ENCODE peak calls at places on chromosomes 12 and 14, in six cellular contexts. V is GM23338; X is CD8-positive, alpha-beta T cell; D is HCT116; E is uterus; Q is aorta. M is an unnamed sample.

GRCh38 chr14:59936145-59936544 is 16.2 kb downstream of the LRRC9 start:
- DNase-seq in V (no peak), X (no peak), D (no peak), E (no peak), Q (no peak), M (no peak)

GRCh38 chr12:7113389-7113871 is 4.4 kb upstream of the C1RL start:
- DNase-seq in V (peak), X (peak), D (no peak), E (no peak), Q (no peak), M (no peak)

GRCh38 chr12:62817556-62818271 is 117.2 kb downstream of the PPM1H start:
- DNase-seq in V (no peak), X (no peak), D (no peak), E (no peak), Q (no peak), M (no peak)

GRCh38 chr12:16187684-16188083 is 89.8 kb downstream of the SLC15A5 start:
- DNase-seq in V (peak), X (no peak), D (no peak), E (no peak), Q (no peak), M (no peak)

GRCh38 chr12:123062682-123063426 is 82.4 kb downstream of the ARL6IP4 start:
- DNase-seq in V (no peak), X (no peak), D (peak), E (no peak), Q (no peak), M (no peak)

GRCh38 chr12:107241421-107241820 is 148.1 kb upstream of the CRY1 start:
- DNase-seq in V (no peak), X (no peak), D (no peak), E (no peak), Q (no peak), M (no peak)

GRCh38 chr14:80304125-80304766 is 92.9 kb upstream of the DIO2 start:
- DNase-seq in V (no peak), X (no peak), D (no peak), E (peak), Q (no peak), M (peak)

GRCh38 chr14:33568935-33569579 is 381.8 kb downstream of the EGLN3 start:
- DNase-seq in V (no peak), X (no peak), D (no peak), E (no peak), Q (no peak), M (no peak)

GRCh38 chr14:90281261-90281660 is 24.9 kb downstream of the PSMC1 start:
- DNase-seq in V (no peak), X (no peak), D (no peak), E (no peak), Q (no peak), M (peak)

GRCh38 chr12:41992029-41992428 is 152.6 kb downstream of the GXYLT1 start:
- DNase-seq in V (no peak), X (no peak), D (no peak), E (no peak), Q (no peak), M (no peak)

GRCh38 chr12:108360057-108360456 is 20.9 kb upstream of the CMKLR1 start:
- DNase-seq in V (no peak), X (no peak), D (no peak), E (no peak), Q (no peak), M (no peak)

GRCh38 chr14:71117839-71118743 is 210.8 kb downstream of the PCNX1 start:
- DNase-seq in V (peak), X (no peak), D (no peak), E (no peak), Q (no peak), M (peak)

GRCh38 chr12:41289461-41289860 is 101.3 kb downstream of the PDZRN4 start:
- DNase-seq in V (no peak), X (no peak), D (no peak), E (no peak), Q (no peak), M (no peak)

GRCh38 chr12:113040722-113041168 is 15.8 kb upstream of the DTX1 start:
- DNase-seq in V (no peak), X (no peak), D (peak), E (peak), Q (no peak), M (peak)

GRCh38 chr14:75213172-75213571 is 36.8 kb upstream of the TMED10 start:
- DNase-seq in V (no peak), X (no peak), D (no peak), E (no peak), Q (no peak), M (no peak)

GRCh38 chr12:19530631-19531020 is 91.3 kb downstream of the AEBP2 start:
- DNase-seq in V (no peak), X (no peak), D (no peak), E (no peak), Q (no peak), M (no peak)

GRCh38 chr14:92863281-92863680 is 59.7 kb upstream of the CHGA start:
- DNase-seq in V (no peak), X (no peak), D (no peak), E (no peak), Q (no peak), M (peak)

GRCh38 chr14:59060841-59061240 is 127.6 kb upstream of the DAAM1 start:
- DNase-seq in V (no peak), X (no peak), D (no peak), E (no peak), Q (no peak), M (no peak)

GRCh38 chr14:37622231-37622923 is 26.9 kb downstream of the TTC6 start:
- DNase-seq in V (peak), X (no peak), D (no peak), E (no peak), Q (no peak), M (no peak)

GRCh38 chr14:90602088-90602687 is 205.4 kb downstream of the CALM1 start:
- DNase-seq in V (no peak), X (no peak), D (no peak), E (no peak), Q (no peak), M (no peak)

GRCh38 chr12:111788178-111788654 is 21.5 kb downstream of the ALDH2 start:
- DNase-seq in V (peak), X (no peak), D (no peak), E (no peak), Q (no peak), M (no peak)

GRCh38 chr12:46372131-46372851 is at the start of gene SLC38A2:
- DNase-seq in V (peak), X (peak), D (peak), E (peak), Q (peak), M (no peak)

GRCh38 chr14:80344208-80344607 is 132.9 kb upstream of the DIO2 start:
- DNase-seq in V (no peak), X (no peak), D (no peak), E (no peak), Q (no peak), M (no peak)

GRCh38 chr14:77124345-77125274 is 17.0 kb downstream of the ZDHHC22 start:
- DNase-seq in V (peak), X (peak), D (no peak), E (no peak), Q (peak), M (no peak)

GRCh38 chr14:81406863-81407262 is 6.7 kb upstream of the STON2 start:
- DNase-seq in V (no peak), X (no peak), D (no peak), E (peak), Q (no peak), M (no peak)

GRCh38 chr12:27083861-27084271 is 1.5 kb upstream of the C12orf71 start:
- DNase-seq in V (peak), X (no peak), D (no peak), E (no peak), Q (no peak), M (no peak)

GRCh38 chr12:110059651-110060000 is 11.3 kb upstream of the C12orf76 start:
- DNase-seq in V (no peak), X (no peak), D (no peak), E (no peak), Q (no peak), M (no peak)

GRCh38 chr12:75476076-75476475 is 4.5 kb upstream of the GLIPR1 start:
- DNase-seq in V (no peak), X (no peak), D (no peak), E (no peak), Q (no peak), M (no peak)

GRCh38 chr12:29556363-29556762 is 58.9 kb upstream of the OVCH1 start:
- DNase-seq in V (no peak), X (no peak), D (no peak), E (no peak), Q (no peak), M (no peak)

GRCh38 chr12:29551879-29552278 is 54.4 kb upstream of the OVCH1 start:
- DNase-seq in V (no peak), X (no peak), D (no peak), E (no peak), Q (no peak), M (no peak)

GRCh38 chr12:29547844-29548243 is 50.4 kb upstream of the OVCH1 start:
- DNase-seq in V (no peak), X (no peak), D (no peak), E (no peak), Q (no peak), M (no peak)

GRCh38 chr12:29552994-29553748 is 55.7 kb upstream of the OVCH1 start:
- DNase-seq in V (no peak), X (no peak), D (no peak), E (no peak), Q (no peak), M (no peak)

GRCh38 chr12:29552324-29552927 is 54.9 kb upstream of the OVCH1 start:
- DNase-seq in V (peak), X (peak), D (peak), E (peak), Q (peak), M (no peak)
- H3K27ac ChIP-seq in V (no peak), X (no peak), D (no peak), E (no peak), Q (no peak), M (no peak)

GRCh38 chr12:91055976-91056375 is 1.8 kb downstream of the KERA start:
- DNase-seq in V (no peak), X (no peak), D (no peak), E (no peak), Q (no peak), M (no peak)

GRCh38 chr12:91058821-91059220 is 997 bp upstream of the KERA start:
- DNase-seq in V (no peak), X (no peak), D (no peak), E (no peak), Q (no peak), M (no peak)

GRCh38 chr12:91053951-91054715 is 3.7 kb downstream of the KERA start:
- DNase-seq in V (no peak), X (no peak), D (no peak), E (peak), Q (no peak), M (no peak)

GRCh38 chr12:91057349-91057748 is 475 bp downstream of the KERA start:
- DNase-seq in V (no peak), X (no peak), D (no peak), E (no peak), Q (no peak), M (no peak)

GRCh38 chr12:91057771-91058170 is at the start of gene KERA:
- DNase-seq in V (no peak), X (no peak), D (no peak), E (no peak), Q (no peak), M (no peak)
- H3K27ac ChIP-seq in V (no peak), X (no peak), D (no peak), E (no peak), Q (no peak), M (no peak)

DNA sequence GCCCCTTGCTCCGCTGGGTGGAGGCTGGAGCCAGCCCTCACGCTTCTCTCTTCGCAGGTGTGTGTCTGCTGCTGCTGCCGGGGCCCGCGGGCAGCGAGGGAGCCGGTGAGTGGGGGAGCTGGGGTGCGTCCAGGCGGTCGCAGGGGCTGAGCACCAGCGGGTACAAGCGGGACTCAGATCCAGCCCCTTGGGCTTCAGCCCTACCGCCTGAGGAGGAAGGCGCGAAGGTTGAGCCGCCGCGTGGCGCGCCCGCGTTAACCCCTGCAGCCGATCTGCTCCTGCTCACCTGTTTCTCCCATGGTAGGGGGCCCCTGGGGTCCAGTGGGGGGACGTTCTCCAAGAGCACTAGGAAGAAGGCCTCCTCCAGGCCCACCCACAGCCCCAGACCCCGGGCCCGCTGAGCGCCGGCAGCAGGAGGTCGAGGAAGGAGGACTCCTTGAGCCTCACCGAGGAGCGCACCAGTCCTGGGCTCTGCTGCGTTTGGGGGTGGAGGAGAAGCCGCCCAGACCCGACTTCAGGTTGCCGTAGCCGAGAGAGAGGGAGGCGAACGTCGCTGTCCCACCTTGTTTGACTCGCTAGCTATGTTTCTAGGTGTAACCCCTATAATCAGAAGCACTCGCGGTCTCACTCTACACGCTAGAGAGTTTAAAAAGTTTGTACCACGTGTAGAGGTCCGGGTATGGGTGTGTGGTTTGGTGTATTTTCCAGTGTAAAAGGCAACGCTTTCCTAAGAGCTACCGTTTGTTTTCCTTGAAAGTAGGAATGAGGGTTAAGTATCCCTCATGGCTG is 834 bp downstream of the COCH start:
- DNase-seq in V (peak), X (no peak), D (no peak), E (no peak), Q (peak), M (no peak)
- H3K27ac ChIP-seq in V (no peak), X (no peak), D (peak), E (no peak), Q (no peak), M (no peak)

DNA sequence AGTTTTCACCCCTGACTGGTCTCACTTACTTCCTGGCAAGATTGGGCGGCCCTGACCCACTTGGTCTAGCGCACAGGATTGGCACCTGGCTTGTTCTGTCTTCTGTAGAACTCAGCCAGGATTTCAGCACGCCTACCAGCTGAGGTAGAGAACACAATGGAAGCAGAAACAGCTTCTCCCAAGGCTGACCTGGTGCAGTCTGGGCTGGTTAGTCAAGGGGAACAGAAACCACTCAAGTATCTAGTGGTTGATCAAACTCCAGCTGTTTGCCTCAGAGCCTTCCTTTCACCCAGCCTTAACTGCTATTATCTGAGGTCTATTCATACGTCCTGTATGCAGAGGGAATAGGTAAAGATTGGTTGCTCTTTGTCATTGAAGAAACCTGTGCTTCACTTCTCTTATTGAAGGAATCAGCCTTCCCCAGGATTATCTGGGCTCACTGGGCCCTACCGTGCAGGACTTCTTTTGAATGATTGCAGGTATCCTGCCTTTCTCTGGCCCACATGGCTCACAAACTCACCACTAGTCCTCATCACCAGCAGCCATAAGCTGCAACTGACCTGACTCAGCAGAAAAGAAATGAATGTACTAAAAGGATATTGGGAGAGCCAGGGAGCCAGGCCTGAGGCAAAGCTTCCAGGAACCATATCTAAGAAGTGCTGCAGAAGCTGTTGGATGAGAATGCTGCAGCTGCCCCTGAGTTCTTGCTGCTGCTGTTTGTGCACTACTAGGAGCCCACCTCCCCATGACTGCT is 2.5 kb upstream of the PLEKHD1 start:
- DNase-seq in V (no peak), X (no peak), D (no peak), E (no peak), Q (no peak), M (no peak)
- H3K27ac ChIP-seq in V (no peak), X (no peak), D (no peak), E (no peak), Q (no peak), M (no peak)

DNA sequence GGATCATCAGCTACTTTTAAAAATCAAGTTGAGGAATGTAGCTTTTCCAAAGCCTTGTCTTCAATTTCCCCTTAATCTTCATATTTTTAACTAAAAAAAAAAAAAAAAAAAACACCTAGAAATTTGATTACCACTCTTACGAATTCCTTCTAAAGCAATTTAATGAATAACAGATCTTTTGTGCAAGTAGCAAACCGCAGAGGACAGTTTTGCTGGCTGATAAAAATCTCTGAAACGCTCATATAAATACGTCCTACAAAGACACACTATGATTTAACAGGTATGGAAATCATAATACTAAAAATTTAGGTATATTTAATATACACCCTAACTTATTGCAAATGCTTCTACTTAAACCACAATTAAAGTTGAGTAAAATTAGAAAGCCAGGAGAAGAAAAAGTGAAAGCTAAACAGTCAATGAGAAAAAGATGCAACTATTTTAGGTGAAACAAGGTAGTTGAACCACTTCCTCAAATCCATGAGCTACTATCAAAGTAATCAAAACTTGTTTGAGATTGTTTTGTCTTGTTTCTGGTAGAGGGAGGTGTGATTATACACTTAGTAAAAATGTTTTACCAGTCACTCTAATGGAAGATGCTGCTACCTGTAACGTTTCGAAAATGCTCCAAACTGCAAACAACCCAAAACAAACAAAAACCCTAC is 2.3 kb downstream of the PAWR start:
- DNase-seq in V (no peak), X (no peak), D (no peak), E (no peak), Q (no peak), M (no peak)
- H3K27ac ChIP-seq in V (peak), X (no peak), D (no peak), E (peak), Q (peak), M (peak)

DNA sequence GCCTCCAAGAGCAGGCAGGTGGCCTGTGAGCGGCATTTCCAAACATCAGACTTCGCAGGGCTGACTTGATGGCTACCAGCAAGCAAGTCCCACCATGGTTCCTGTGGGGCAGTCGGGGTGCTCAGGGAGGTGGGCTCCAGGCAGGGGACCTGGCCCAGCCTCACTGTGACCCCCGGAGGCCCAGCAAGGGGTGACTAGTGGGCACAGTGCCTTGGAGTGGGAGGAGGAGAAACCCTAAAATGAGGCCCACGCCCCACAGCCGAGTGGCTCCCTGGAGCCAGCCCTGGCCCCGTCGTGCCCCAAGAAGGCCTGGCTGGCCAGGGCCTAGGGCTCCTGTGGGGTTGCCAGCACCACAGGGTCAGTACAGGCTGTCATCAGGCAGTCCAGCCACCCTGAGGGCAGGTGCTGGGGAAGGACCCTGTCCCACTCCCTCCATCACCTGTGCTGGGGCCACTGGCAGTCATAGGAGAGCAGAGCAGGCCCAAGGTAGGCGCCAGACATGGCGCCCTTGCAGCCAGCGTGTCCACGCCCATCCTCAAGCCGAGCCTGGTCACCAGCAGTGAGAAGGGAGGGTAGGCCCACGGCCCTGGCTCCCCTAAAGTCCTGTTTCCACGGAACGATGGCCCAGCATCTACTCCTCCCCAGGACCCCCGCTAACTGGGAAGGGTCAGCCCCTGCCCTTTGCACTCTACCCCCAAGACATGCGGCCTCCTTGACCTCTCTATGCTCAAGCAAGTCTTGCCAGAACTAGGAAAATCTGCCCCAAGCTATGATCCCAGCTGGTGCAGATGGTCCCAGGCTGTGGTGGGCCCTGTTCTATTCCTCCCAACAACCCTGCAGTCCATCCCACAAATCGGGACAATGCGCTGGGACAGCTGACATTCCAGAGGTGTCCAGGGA is 144.2 kb upstream of the C14orf180 start:
- DNase-seq in V (no peak), X (no peak), D (no peak), E (no peak), Q (peak), M (no peak)
- H3K27ac ChIP-seq in V (no peak), X (no peak), D (no peak), E (no peak), Q (no peak), M (no peak)

GRCh38 chr14:104252256-104253215 is 114.1 kb downstream of the KIF26A start:
- DNase-seq in V (no peak), X (peak), D (no peak), E (no peak), Q (no peak), M (no peak)
- H3K27ac ChIP-seq in V (no peak), X (no peak), D (no peak), E (no peak), Q (no peak), M (no peak)

M was measured in epithelial cell of prostate.